ENCODE peak calls at places on chromosomes 7 and 10, in seven cellular contexts. Z is NCI-H524 treated with DMSO at 0.1 percent for 48 hours; D is stimulated activated naive B cell treated with anti-CD40 and anti-IgM and Interleukin-4, amounts not matched to agents 10 μg/mL and 1 μg/mL and 100 μg/mL, for 72 hours; R is SW 1271; G is NCI-H1417; A is skeletal muscle cell; W is activated CD4-positive, alpha-beta T cell treated with anti-CD3 and anti-CD28 coated beads, Interleukin-2, amount 10 ng/mL, durations not matched to agents 7 days and 5 days. N is an unnamed sample.

GRCh38 chr7:98341106-98341505 is 59.6 kb downstream of the BRI3 start:
- DNase-seq in R (no peak), A (no peak), W (no peak), G (no peak), D (no peak), Z (no peak), N (peak; percentile 40)

GRCh38 chr7:137519964-137520363 is 176.4 kb upstream of the PTN start:
- DNase-seq in G (no peak), D (no peak), A (no peak), R (no peak), Z (no peak), W (no peak), N (no peak)

GRCh38 chr7:30135551-30136271 is 925 bp downstream of the MTURN start:
- DNase-seq in W (peak; percentile 55), G (peak; percentile 28), R (no peak), Z (no peak), D (peak; percentile 36), A (peak; percentile 28), N (peak; percentile 38)

GRCh38 chr7:3416453-3416852 is 115.4 kb downstream of the SDK1 start:
- DNase-seq in Z (no peak), D (no peak), W (no peak), R (no peak), A (no peak), G (no peak), N (no peak)

GRCh38 chr7:253491-254336 is 36.3 kb upstream of the FOXL3 start:
- DNase-seq in R (no peak), G (no peak), Z (no peak), D (no peak), W (no peak), A (no peak), N (no peak)

GRCh38 chr7:48426331-48426965 is 255.2 kb downstream of the ABCA13 start:
- DNase-seq in D (no peak), Z (no peak), G (no peak), R (no peak), A (no peak), W (no peak), N (no peak)

GRCh38 chr7:116561697-116562483 is 37.1 kb downstream of the CAV1 start:
- DNase-seq in D (no peak), R (no peak), A (no peak), Z (no peak), W (no peak), G (no peak), N (no peak)

GRCh38 chr7:65235586-65235985 is 138.1 kb upstream of the ZNF92 start:
- DNase-seq in W (no peak), G (no peak), Z (no peak), D (no peak), R (no peak), A (no peak), N (no peak)

GRCh38 chr10:125977206-125977605 is 80.8 kb downstream of the FANK1 start:
- DNase-seq in A (no peak), Z (no peak), G (no peak), R (no peak), D (no peak), W (no peak), N (no peak)

GRCh38 chr10:35768731-35769130 is 126.6 kb upstream of the FZD8 start:
- DNase-seq in Z (no peak), D (no peak), R (no peak), A (no peak), G (no peak), W (no peak), N (no peak)

GRCh38 chr10:50382576-50383023 is 131.3 kb upstream of the ASAH2 start:
- DNase-seq in R (no peak), G (no peak), W (no peak), Z (no peak), A (no peak), D (no peak), N (peak; percentile 18)

GRCh38 chr10:1050555-1050954 is 1.6 kb upstream of the IDI1 start:
- DNase-seq in W (peak; percentile 63), D (peak; percentile 22), Z (no peak), G (no peak), R (no peak), A (no peak), N (no peak)

GRCh38 chr7:77407906-77408305 is 8.2 kb downstream of the GSAP start:
- DNase-seq in A (no peak), G (no peak), D (no peak), Z (no peak), W (no peak), R (no peak), N (no peak)

GRCh38 chr10:69348824-69349541 is 67.7 kb downstream of the TACR2 start:
- DNase-seq in D (no peak), R (no peak), Z (no peak), W (no peak), A (peak; percentile 64), G (no peak), N (peak; percentile 90)

GRCh38 chr7:42198974-42199668 is 37.9 kb downstream of the GLI3 start:
- DNase-seq in D (no peak), R (no peak), W (peak; percentile 21), A (no peak), Z (no peak), G (no peak), N (peak; percentile 79)

GRCh38 chr10:29146736-29147135 is 142.1 kb upstream of the LYZL1 start:
- DNase-seq in G (no peak), W (no peak), Z (no peak), R (no peak), A (no peak), D (no peak), N (no peak)